ENCODE peak calls at places on chromosome 1, in eight cellular contexts. H is NCI-H1105 treated with DMSO at 0.1 percent for 48 hours; E is mucosa of gallbladder; R is ELR; M is CD4-positive, alpha-beta memory T cell; Y is HEK293T; D is Calu3; C is kidney glomerular epithelial cell. S is an unnamed sample.

GRCh38 chr1:195530961-195531360 is 1077.3 kb downstream of the KCNT2 start:
- DNase-seq in H (no peak), E (no peak), R (no peak), M (no peak), Y (no peak), D (no peak), C (no peak), S (no peak)

GRCh38 chr1:157021688-157022087 is 23.9 kb downstream of the ARHGEF11 start:
- DNase-seq in H (no peak), E (no peak), R (no peak), M (no peak), Y (no peak), D (no peak), C (no peak), S (no peak)

GRCh38 chr1:32946413-32946812 is 18.2 kb downstream of the RNF19B start:
- DNase-seq in H (no peak), E (no peak), R (no peak), M (no peak), Y (no peak), D (no peak), C (no peak), S (no peak)

GRCh38 chr1:100538935-100539835 is 1.2 kb downstream of the GPR88 start:
- DNase-seq in H (peak), E (no peak), R (peak), M (no peak), Y (peak), D (peak), C (no peak), S (no peak)

GRCh38 chr1:183267646-183268431 is 81.8 kb downstream of the LAMC2 start:
- DNase-seq in H (no peak), E (no peak), R (peak), M (no peak), Y (no peak), D (no peak), C (no peak), S (no peak)

GRCh38 chr1:35845766-35846165 is 37.2 kb upstream of the AGO1 start:
- DNase-seq in H (no peak), E (no peak), R (no peak), M (no peak), Y (no peak), D (no peak), C (no peak), S (no peak)

GRCh38 chr1:197695961-197696360 is 79.3 kb downstream of the DENND1B start:
- DNase-seq in H (no peak), E (no peak), R (peak), M (no peak), Y (no peak), D (no peak), C (no peak), S (no peak)

GRCh38 chr1:152244576-152244975 is 20.6 kb upstream of the HRNR start:
- DNase-seq in H (no peak), E (no peak), R (peak), M (no peak), Y (no peak), D (no peak), C (no peak), S (no peak)

GRCh38 chr1:203421246-203421645 is 54.4 kb upstream of the PRELP start:
- DNase-seq in H (no peak), E (no peak), R (no peak), M (no peak), Y (no peak), D (no peak), C (no peak), S (no peak)

S was measured in Jurkat, Clone E6-1.